ENCODE peak calls at places on chromosomes 2 and 18, in eight cellular contexts. One of them, this sample, is unnamed. For H3K4me1, the result is how much of the 10 kb centered on the place peaks cover.

GRCh38 chr2:240528406-240529040 is 29.3 kb downstream of the ANKMY1 start:
- DNase-seq in testis: no peak
- DNase-seq in CD8-positive, alpha-beta T cell: no peak
- DNase-seq in right lobe of liver: no peak
- DNase-seq in ovary: no peak
- DNase-seq in BE2C: no peak
- DNase-seq in GM23248: no peak
- DNase-seq in MM.1S: no peak
- DNase-seq in this sample: no peak

GRCh38 chr2:128602699-128603101 is 284.0 kb upstream of the HS6ST1 start:
- DNase-seq in testis: no peak
- DNase-seq in CD8-positive, alpha-beta T cell: no peak
- DNase-seq in right lobe of liver: no peak
- DNase-seq in ovary: no peak
- DNase-seq in BE2C: no peak
- DNase-seq in GM23248: no peak
- DNase-seq in MM.1S: no peak
- DNase-seq in this sample: no peak

GRCh38 chr2:42219160-42219559 is 50.0 kb downstream of the EML4 start:
- DNase-seq in testis: no peak
- DNase-seq in CD8-positive, alpha-beta T cell: no peak
- DNase-seq in right lobe of liver: no peak
- DNase-seq in ovary: no peak
- DNase-seq in BE2C: no peak
- DNase-seq in GM23248: no peak
- DNase-seq in MM.1S: no peak
- DNase-seq in this sample: no peak

GRCh38 chr18:57220485-57220884 is 73.6 kb downstream of the BOD1L2 start:
- DNase-seq in testis: no peak
- DNase-seq in CD8-positive, alpha-beta T cell: no peak
- DNase-seq in right lobe of liver: no peak
- DNase-seq in ovary: no peak
- DNase-seq in BE2C: no peak
- DNase-seq in GM23248: no peak
- DNase-seq in MM.1S: no peak
- DNase-seq in this sample: no peak

GRCh38 chr18:12843420-12844346 is 40.4 kb downstream of the PTPN2 start:
- DNase-seq in testis: no peak
- DNase-seq in CD8-positive, alpha-beta T cell: no peak
- DNase-seq in right lobe of liver: no peak
- DNase-seq in ovary: no peak
- DNase-seq in BE2C: peak
- DNase-seq in GM23248: no peak
- DNase-seq in MM.1S: no peak
- DNase-seq in this sample: peak

GRCh38 chr18:59467497-59467896 is 108.4 kb upstream of the LMAN1 start:
- DNase-seq in testis: no peak
- DNase-seq in CD8-positive, alpha-beta T cell: no peak
- DNase-seq in right lobe of liver: no peak
- DNase-seq in ovary: no peak
- DNase-seq in BE2C: no peak
- DNase-seq in GM23248: no peak
- DNase-seq in MM.1S: no peak
- DNase-seq in this sample: no peak

GRCh38 chr2:99101697-99102096 is 39.8 kb upstream of the C2orf15 start:
- DNase-seq in testis: no peak
- DNase-seq in CD8-positive, alpha-beta T cell: no peak
- DNase-seq in right lobe of liver: no peak
- DNase-seq in ovary: no peak
- DNase-seq in BE2C: no peak
- DNase-seq in GM23248: peak
- DNase-seq in MM.1S: no peak
- DNase-seq in this sample: no peak

GRCh38 chr2:191217580-191217979 is 27.6 kb upstream of the MYO1B start:
- DNase-seq in testis: no peak
- DNase-seq in CD8-positive, alpha-beta T cell: no peak
- DNase-seq in right lobe of liver: no peak
- DNase-seq in ovary: no peak
- DNase-seq in BE2C: no peak
- DNase-seq in GM23248: peak
- DNase-seq in MM.1S: no peak
- DNase-seq in this sample: peak

GRCh38 chr2:160077912-160078585 is 15.6 kb upstream of the PLA2R1 start:
- DNase-seq in testis: no peak
- DNase-seq in CD8-positive, alpha-beta T cell: no peak
- DNase-seq in right lobe of liver: no peak
- DNase-seq in ovary: no peak
- DNase-seq in BE2C: no peak
- DNase-seq in GM23248: no peak
- DNase-seq in MM.1S: no peak
- DNase-seq in this sample: no peak

GRCh38 chr2:219688560-219689445 is 61.4 kb downstream of the SLC4A3 start:
- DNase-seq in testis: no peak
- DNase-seq in CD8-positive, alpha-beta T cell: no peak
- DNase-seq in right lobe of liver: no peak
- DNase-seq in ovary: peak
- DNase-seq in BE2C: no peak
- DNase-seq in GM23248: peak
- DNase-seq in MM.1S: no peak
- DNase-seq in this sample: peak

GRCh38 chr2:165408191-165408590 is 61.3 kb upstream of the CSRNP3 start:
- DNase-seq in testis: no peak
- DNase-seq in CD8-positive, alpha-beta T cell: no peak
- DNase-seq in right lobe of liver: no peak
- DNase-seq in ovary: no peak
- DNase-seq in BE2C: no peak
- DNase-seq in GM23248: no peak
- DNase-seq in MM.1S: no peak
- DNase-seq in this sample: no peak

GRCh38 chr2:200791905-200792304 is 19.8 kb upstream of the BZW1 start:
- DNase-seq in testis: peak
- DNase-seq in CD8-positive, alpha-beta T cell: no peak
- DNase-seq in right lobe of liver: no peak
- DNase-seq in ovary: peak
- DNase-seq in BE2C: no peak
- DNase-seq in GM23248: no peak
- DNase-seq in MM.1S: no peak
- DNase-seq in this sample: no peak

GRCh38 chr2:160334028-160334729 is 134.1 kb upstream of the ITGB6 start:
- DNase-seq in testis: no peak
- DNase-seq in CD8-positive, alpha-beta T cell: no peak
- DNase-seq in right lobe of liver: no peak
- DNase-seq in ovary: no peak
- DNase-seq in BE2C: no peak
- DNase-seq in GM23248: peak
- DNase-seq in MM.1S: no peak
- DNase-seq in this sample: no peak

GRCh38 chr2:54258171-54258570 is 2.1 kb upstream of the TSPYL6 start:
- DNase-seq in testis: no peak
- DNase-seq in CD8-positive, alpha-beta T cell: no peak
- DNase-seq in right lobe of liver: no peak
- DNase-seq in ovary: no peak
- DNase-seq in BE2C: no peak
- DNase-seq in GM23248: no peak
- DNase-seq in MM.1S: no peak
- DNase-seq in this sample: no peak

GRCh38 chr2:178870703-178871102 is 63.5 kb upstream of the TTN start:
- DNase-seq in testis: no peak
- DNase-seq in CD8-positive, alpha-beta T cell: no peak
- DNase-seq in right lobe of liver: no peak
- DNase-seq in ovary: no peak
- DNase-seq in BE2C: no peak
- DNase-seq in GM23248: peak
- DNase-seq in MM.1S: no peak
- DNase-seq in this sample: no peak

GRCh38 chr2:74735544-74735943 is 81.5 kb downstream of the SEMA4F start:
- DNase-seq in testis: peak
- DNase-seq in CD8-positive, alpha-beta T cell: no peak
- DNase-seq in right lobe of liver: no peak
- DNase-seq in ovary: no peak
- DNase-seq in BE2C: peak
- DNase-seq in GM23248: peak
- DNase-seq in MM.1S: no peak
- DNase-seq in this sample: no peak
- H3K4me3 ChIP-seq in testis: no peak
- H3K4me3 ChIP-seq in CD8-positive, alpha-beta T cell: no peak
- H3K4me3 ChIP-seq in right lobe of liver: no peak
- H3K4me3 ChIP-seq in ovary: no peak
- H3K4me3 ChIP-seq in BE2C: peak
- H3K4me3 ChIP-seq in GM23248: no peak
- H3K4me3 ChIP-seq in MM.1S: no peak
- H3K4me3 ChIP-seq in this sample: no peak

GRCh38 chr18:80105369-80106167 is 3.5 kb upstream of the ADNP2 start:
- DNase-seq in testis: no peak
- DNase-seq in CD8-positive, alpha-beta T cell: no peak
- DNase-seq in right lobe of liver: no peak
- DNase-seq in ovary: no peak
- DNase-seq in BE2C: no peak
- DNase-seq in GM23248: no peak
- DNase-seq in MM.1S: no peak
- DNase-seq in this sample: no peak
- H3K4me1 ChIP-seq in testis: under half
- H3K4me1 ChIP-seq in CD8-positive, alpha-beta T cell: under half
- H3K4me1 ChIP-seq in right lobe of liver: under half
- H3K4me1 ChIP-seq in ovary: under half
- H3K4me1 ChIP-seq in BE2C: under half
- H3K4me1 ChIP-seq in GM23248: under half
- H3K4me1 ChIP-seq in MM.1S: under half
- H3K4me1 ChIP-seq in this sample: under half

GRCh38 chr2:96769816-96770215 is 9.1 kb downstream of the CNNM4 start:
- DNase-seq in testis: peak
- DNase-seq in CD8-positive, alpha-beta T cell: no peak
- DNase-seq in right lobe of liver: peak
- DNase-seq in ovary: no peak
- DNase-seq in BE2C: peak
- DNase-seq in GM23248: peak
- DNase-seq in MM.1S: no peak
- DNase-seq in this sample: no peak

GRCh38 chr2:96767135-96767871 is 6.6 kb downstream of the CNNM4 start:
- DNase-seq in testis: no peak
- DNase-seq in CD8-positive, alpha-beta T cell: no peak
- DNase-seq in right lobe of liver: no peak
- DNase-seq in ovary: no peak
- DNase-seq in BE2C: no peak
- DNase-seq in GM23248: no peak
- DNase-seq in MM.1S: no peak
- DNase-seq in this sample: no peak

GRCh38 chr2:96770451-96770850 is 9.7 kb downstream of the CNNM4 start:
- DNase-seq in testis: no peak
- DNase-seq in CD8-positive, alpha-beta T cell: no peak
- DNase-seq in right lobe of liver: no peak
- DNase-seq in ovary: no peak
- DNase-seq in BE2C: no peak
- DNase-seq in GM23248: no peak
- DNase-seq in MM.1S: no peak
- DNase-seq in this sample: no peak

GRCh38 chr2:96764253-96764637 is 3.5 kb downstream of the CNNM4 start:
- DNase-seq in testis: no peak
- DNase-seq in CD8-positive, alpha-beta T cell: no peak
- DNase-seq in right lobe of liver: no peak
- DNase-seq in ovary: no peak
- DNase-seq in BE2C: no peak
- DNase-seq in GM23248: peak
- DNase-seq in MM.1S: no peak
- DNase-seq in this sample: no peak

GRCh38 chr2:96768083-96768561 is 7.4 kb downstream of the CNNM4 start:
- DNase-seq in testis: no peak
- DNase-seq in CD8-positive, alpha-beta T cell: no peak
- DNase-seq in right lobe of liver: no peak
- DNase-seq in ovary: no peak
- DNase-seq in BE2C: no peak
- DNase-seq in GM23248: no peak
- DNase-seq in MM.1S: no peak
- DNase-seq in this sample: no peak
- H3K4me3 ChIP-seq in testis: no peak
- H3K4me3 ChIP-seq in CD8-positive, alpha-beta T cell: no peak
- H3K4me3 ChIP-seq in right lobe of liver: no peak
- H3K4me3 ChIP-seq in ovary: no peak
- H3K4me3 ChIP-seq in BE2C: no peak
- H3K4me3 ChIP-seq in GM23248: no peak
- H3K4me3 ChIP-seq in MM.1S: no peak
- H3K4me3 ChIP-seq in this sample: no peak

GRCh38 chr2:105384216-105384615 is 14.6 kb downstream of the FHL2 start:
- DNase-seq in testis: no peak
- DNase-seq in CD8-positive, alpha-beta T cell: no peak
- DNase-seq in right lobe of liver: no peak
- DNase-seq in ovary: no peak
- DNase-seq in BE2C: no peak
- DNase-seq in GM23248: no peak
- DNase-seq in MM.1S: no peak
- DNase-seq in this sample: no peak

GRCh38 chr2:105380432-105381118 is 18.3 kb downstream of the FHL2 start:
- DNase-seq in testis: no peak
- DNase-seq in CD8-positive, alpha-beta T cell: no peak
- DNase-seq in right lobe of liver: no peak
- DNase-seq in ovary: peak
- DNase-seq in BE2C: no peak
- DNase-seq in GM23248: peak
- DNase-seq in MM.1S: no peak
- DNase-seq in this sample: peak

GRCh38 chr2:105381119-105381668 is 17.7 kb downstream of the FHL2 start:
- DNase-seq in testis: no peak
- DNase-seq in CD8-positive, alpha-beta T cell: no peak
- DNase-seq in right lobe of liver: no peak
- DNase-seq in ovary: peak
- DNase-seq in BE2C: no peak
- DNase-seq in GM23248: peak
- DNase-seq in MM.1S: no peak
- DNase-seq in this sample: no peak

GRCh38 chr2:105383456-105383855 is 15.4 kb downstream of the FHL2 start:
- DNase-seq in testis: no peak
- DNase-seq in CD8-positive, alpha-beta T cell: no peak
- DNase-seq in right lobe of liver: no peak
- DNase-seq in ovary: no peak
- DNase-seq in BE2C: no peak
- DNase-seq in GM23248: no peak
- DNase-seq in MM.1S: no peak
- DNase-seq in this sample: no peak

DNA sequence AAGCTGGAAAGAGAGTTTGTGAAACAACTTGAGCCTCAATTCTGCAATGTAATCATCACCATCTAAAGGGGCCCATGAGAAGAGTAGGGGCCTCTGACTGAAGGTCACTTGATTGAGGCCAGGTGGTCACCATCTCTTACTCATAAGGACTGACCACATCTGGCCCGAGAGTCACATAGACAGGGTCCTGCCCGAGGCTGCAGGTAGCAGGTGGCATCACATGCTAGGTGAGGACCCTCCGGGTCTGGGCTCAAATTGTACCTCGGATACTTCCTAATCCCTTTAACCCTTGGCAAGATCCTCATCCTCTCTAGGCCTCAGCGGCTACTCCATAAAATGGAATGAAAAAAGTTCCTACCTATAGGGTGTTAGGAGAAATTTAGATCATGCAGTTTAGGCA is 16.7 kb downstream of the FHL2 start:
- DNase-seq in testis: no peak
- DNase-seq in CD8-positive, alpha-beta T cell: no peak
- DNase-seq in right lobe of liver: no peak
- DNase-seq in ovary: no peak
- DNase-seq in BE2C: no peak
- DNase-seq in GM23248: no peak
- DNase-seq in MM.1S: no peak
- DNase-seq in this sample: no peak
- H3K4me1 ChIP-seq in testis: half or more
- H3K4me1 ChIP-seq in CD8-positive, alpha-beta T cell: under half
- H3K4me1 ChIP-seq in right lobe of liver: under half
- H3K4me1 ChIP-seq in ovary: half or more
- H3K4me1 ChIP-seq in BE2C: under half
- H3K4me1 ChIP-seq in GM23248: half or more
- H3K4me1 ChIP-seq in MM.1S: under half
- H3K4me1 ChIP-seq in this sample: half or more

GRCh38 chr2:234491281-234491680 is 5.6 kb downstream of the ARL4C start:
- DNase-seq in testis: no peak
- DNase-seq in CD8-positive, alpha-beta T cell: no peak
- DNase-seq in right lobe of liver: no peak
- DNase-seq in ovary: no peak
- DNase-seq in BE2C: no peak
- DNase-seq in GM23248: no peak
- DNase-seq in MM.1S: no peak
- DNase-seq in this sample: no peak
- H3K4me3 ChIP-seq in testis: no peak
- H3K4me3 ChIP-seq in CD8-positive, alpha-beta T cell: peak
- H3K4me3 ChIP-seq in right lobe of liver: no peak
- H3K4me3 ChIP-seq in ovary: no peak
- H3K4me3 ChIP-seq in BE2C: no peak
- H3K4me3 ChIP-seq in GM23248: no peak
- H3K4me3 ChIP-seq in MM.1S: no peak
- H3K4me3 ChIP-seq in this sample: no peak

This sample was measured in SJSA1.